ENCODE peak calls at places on chromosome 5, in four cellular contexts. Z, J, S and E are unnamed samples.
A peak's percentile ranks its signal among the peaks of the same experiment; 100 is the strongest.

GRCh38 chr5:83277154-83277553 is 194.4 kb upstream of the VCAN start:
- DNase-seq in Z (no peak), J (no peak), S (no peak), E (no peak)

GRCh38 chr5:179273074-179273435 is 72.2 kb downstream of the ADAMTS2 start:
- DNase-seq in Z (no peak), J (no peak), S (no peak), E (no peak)

GRCh38 chr5:61053937-61054336 is 108.3 kb downstream of the SMIM15 start:
- DNase-seq in Z (no peak), J (no peak), S (no peak), E (no peak)

GRCh38 chr5:135019314-135019713 is 14.7 kb downstream of the PITX1 start:
- DNase-seq in Z (peak; percentile 51), J (no peak), S (no peak), E (no peak)

GRCh38 chr5:154309805-154310204 is 119.3 kb downstream of the GALNT10 start:
- DNase-seq in Z (no peak), J (no peak), S (no peak), E (no peak)

GRCh38 chr5:178113141-178113787 is at the start of gene N4BP3:
- DNase-seq in Z (no peak), J (peak; percentile 74), S (no peak), E (peak; percentile 70)

GRCh38 chr5:158464383-158464782 is 605.4 kb upstream of the CLINT1 start:
- DNase-seq in Z (no peak), J (no peak), S (no peak), E (no peak)

GRCh38 chr5:53069626-53070025 is 39.9 kb downstream of the MOCS2 start:
- DNase-seq in Z (no peak), J (no peak), S (no peak), E (no peak)

GRCh38 chr5:171858303-171858702 is 72.7 kb downstream of the SMIM23 start:
- DNase-seq in Z (no peak), J (no peak), S (no peak), E (no peak)

GRCh38 chr5:1463326-1464095 is 18.3 kb upstream of the SLC6A3 start:
- DNase-seq in Z (no peak), J (no peak), S (no peak), E (no peak)

GRCh38 chr5:107894361-107894760 is 223.6 kb upstream of the EFNA5 start:
- DNase-seq in Z (no peak), J (no peak), S (no peak), E (no peak)

GRCh38 chr5:57976506-57976905 is 483.4 kb downstream of the PLK2 start:
- DNase-seq in Z (no peak), J (no peak), S (no peak), E (no peak)

GRCh38 chr5:178590924-178591423 is 781 bp upstream of the COL23A1 start:
- DNase-seq in Z (no peak), J (no peak), S (no peak), E (no peak)

GRCh38 chr5:73336366-73336765 is 112.2 kb downstream of the FOXD1 start:
- DNase-seq in Z (no peak), J (no peak), S (no peak), E (no peak)

GRCh38 chr5:77844408-77845272 is 68.5 kb upstream of the TBCA start:
- DNase-seq in Z (no peak), J (no peak), S (no peak), E (no peak)

GRCh38 chr5:27497491-27497890 is 459.1 kb upstream of the CDH9 start:
- DNase-seq in Z (no peak), J (no peak), S (no peak), E (no peak)

GRCh38 chr5:33297760-33298216 is 143.0 kb upstream of the TARS1 start:
- DNase-seq in Z (no peak), J (no peak), S (no peak), E (no peak)

GRCh38 chr5:14190194-14191164 is 47.3 kb downstream of the TRIO start:
- DNase-seq in Z (no peak), J (no peak), S (no peak), E (no peak)

GRCh38 chr5:77145666-77146065 is 58.6 kb upstream of the ZBED3 start:
- DNase-seq in Z (no peak), J (no peak), S (no peak), E (no peak)

GRCh38 chr5:146199216-146199815 is 4.1 kb upstream of the RBM27 start:
- DNase-seq in Z (no peak), J (no peak), S (no peak), E (no peak)

GRCh38 chr5:43110606-43111170 is 10.0 kb upstream of the ZNF131 start:
- DNase-seq in Z (no peak), J (no peak), S (no peak), E (no peak)

GRCh38 chr5:84603557-84604185 is 219.0 kb upstream of the EDIL3 start:
- DNase-seq in Z (no peak), J (no peak), S (no peak), E (no peak)

GRCh38 chr5:135251099-135251498 is 147.9 kb downstream of the MACROH2A1 start:
- DNase-seq in Z (no peak), J (no peak), S (no peak), E (no peak)

GRCh38 chr5:56684159-56684558 is 131.2 kb upstream of the MAP3K1 start:
- DNase-seq in Z (no peak), J (no peak), S (no peak), E (no peak)

GRCh38 chr5:40615586-40616193 is 64.0 kb upstream of the PTGER4 start:
- DNase-seq in Z (no peak), J (no peak), S (no peak), E (no peak)